ENCODE peak calls at places on chromosomes 13 and 19, in seven cellular contexts. G, E, K, B, L, Q and M are unnamed samples.

GRCh38 chr19:39408392-39409206 is 2.0 kb downstream of the ZFP36 start:
- DNase-seq in K (no peak), B (no peak), L (no peak), G (no peak), Q (no peak), E (no peak), M (no peak)

GRCh38 chr19:32828139-32828538 is 41.4 kb downstream of the SLC7A9 start:
- DNase-seq in L (no peak), Q (no peak), G (no peak), B (no peak), E (no peak), K (no peak), M (no peak)

GRCh38 chr13:83881031-83881727 is 1.1 kb downstream of the SLITRK1 start:
- DNase-seq in K (no peak), B (no peak), E (no peak), L (no peak), G (no peak), Q (no peak), M (no peak)

GRCh38 chr13:48547663-48548092 is 14.8 kb upstream of the RCBTB2 start:
- DNase-seq in E (no peak), K (no peak), L (no peak), B (no peak), Q (no peak), G (no peak), M (no peak)

GRCh38 chr19:13997637-13997962 is 8.5 kb downstream of the RFX1 start:
- DNase-seq in G (no peak), L (no peak), E (no peak), K (peak), Q (no peak), B (no peak), M (no peak)

GRCh38 chr13:93805736-93806135 is 579.1 kb downstream of the GPC6 start:
- DNase-seq in E (no peak), Q (no peak), L (no peak), K (no peak), B (no peak), G (no peak), M (no peak)

GRCh38 chr19:40716031-40716654 is 543 bp downstream of the COQ8B start:
- DNase-seq in G (peak), E (peak), B (no peak), L (no peak), Q (no peak), K (no peak), M (peak)

GRCh38 chr19:5936308-5936980 is 22.4 kb downstream of the CAPS start:
- DNase-seq in L (no peak), B (no peak), K (no peak), Q (no peak), G (no peak), E (no peak), M (no peak)

GRCh38 chr19:3618144-3618810 is 8.3 kb downstream of the CACTIN start:
- DNase-seq in Q (no peak), E (peak), K (peak), B (no peak), L (peak), G (no peak), M (no peak)

GRCh38 chr19:611506-611869 is 21.8 kb downstream of the HCN2 start:
- DNase-seq in K (peak), L (no peak), E (peak), B (no peak), G (peak), Q (no peak), M (no peak)

GRCh38 chr13:110913322-110913721 is 1.5 kb downstream of the ANKRD10 start:
- DNase-seq in E (no peak), G (no peak), B (peak), L (no peak), Q (no peak), K (no peak), M (peak)

GRCh38 chr19:913080-913748 is at the start of gene R3HDM4:
- DNase-seq in L (peak), E (peak), K (peak), Q (peak), G (peak), B (no peak), M (peak)

GRCh38 chr13:98195054-98195791 is 18.2 kb upstream of the RNF113B start:
- DNase-seq in Q (no peak), K (no peak), B (no peak), L (no peak), G (no peak), E (no peak), M (no peak)

GRCh38 chr19:38663957-38664502 is 16.6 kb downstream of the ACTN4 start:
- DNase-seq in E (no peak), Q (no peak), K (no peak), B (peak), L (no peak), G (no peak), M (no peak)